ENCODE peak calls at places on chromosome 14, in four cellular contexts. Z is CD4-positive, CD25-positive, alpha-beta regulatory T cell; N is mesenchymal stem cell; D is HepG2. K is an unnamed sample.

GRCh38 chr14:77707355-77707723 is 484 bp downstream of the ALKBH1 start:
- DNase-seq in Z (no peak), N (peak; percentile 71), D (peak; percentile 14), K (peak; percentile 61)

GRCh38 chr14:31582286-31582691 is 21.1 kb downstream of the NUBPL start:
- DNase-seq in Z (no peak), N (peak; percentile 14), D (no peak), K (no peak)

GRCh38 chr14:89491701-89492381 is 74.8 kb upstream of the FOXN3 start:
- DNase-seq in Z (no peak), N (no peak), D (peak; percentile 57), K (no peak)

GRCh38 chr14:84247693-84248092 is 1282.3 kb upstream of the FLRT2 start:
- DNase-seq in Z (no peak), N (no peak), D (no peak), K (no peak)

GRCh38 chr14:89521988-89522387 is 105.0 kb upstream of the FOXN3 start:
- DNase-seq in Z (no peak), N (no peak), D (no peak), K (no peak)

GRCh38 chr14:76948213-76948947 is 80.1 kb downstream of the IRF2BPL start:
- DNase-seq in Z (no peak), N (no peak), D (peak; percentile 46), K (peak; percentile 59)

GRCh38 chr14:76701981-76702380 is 59.3 kb upstream of the VASH1 start:
- DNase-seq in Z (no peak), N (no peak), D (no peak), K (no peak)

GRCh38 chr14:41299924-41300323 is 306.8 kb upstream of the LRFN5 start:
- DNase-seq in Z (no peak), N (no peak), D (peak; percentile 16), K (no peak)

GRCh38 chr14:59268011-59268410 is 79.5 kb downstream of the DAAM1 start:
- DNase-seq in Z (no peak), N (no peak), D (no peak), K (no peak)

GRCh38 chr14:56325251-56325839 is 207.1 kb downstream of the PELI2 start:
- DNase-seq in Z (no peak), N (no peak), D (no peak), K (no peak)

GRCh38 chr14:50846171-50846880 is 15.4 kb upstream of the NIN start:
- DNase-seq in Z (no peak), N (peak; percentile 75), D (no peak), K (no peak)

GRCh38 chr14:87332001-87332400 is 661.0 kb downstream of the GALC start:
- DNase-seq in Z (no peak), N (peak; percentile 6), D (no peak), K (no peak)

GRCh38 chr14:25111061-25111601 is 61.2 kb upstream of the STXBP6 start:
- DNase-seq in Z (no peak), N (peak; percentile 94), D (peak; percentile 56), K (peak; percentile 36)

GRCh38 chr14:29274890-29275651 is 508.5 kb downstream of the FOXG1 start:
- DNase-seq in Z (no peak), N (no peak), D (no peak), K (no peak)

GRCh38 chr14:94367896-94368590 is 20.4 kb downstream of the SERPINA1 start:
- DNase-seq in Z (no peak), N (no peak), D (no peak), K (no peak)

GRCh38 chr14:79491161-79491560 is 720.1 kb downstream of the DIO2 start:
- DNase-seq in Z (no peak), N (no peak), D (no peak), K (no peak)

GRCh38 chr14:79516009-79516408 is 695.3 kb downstream of the DIO2 start:
- DNase-seq in Z (no peak), N (no peak), D (no peak), K (no peak)

GRCh38 chr14:89029961-89030694 is 205.7 kb downstream of the TTC8 start:
- DNase-seq in Z (no peak), N (no peak), D (no peak), K (no peak)

GRCh38 chr14:85634205-85634604 is 104.3 kb downstream of the FLRT2 start:
- DNase-seq in Z (no peak), N (no peak), D (no peak), K (no peak)

GRCh38 chr14:90368946-90369721 is 27.7 kb upstream of the CALM1 start:
- DNase-seq in Z (peak; percentile 49), N (peak; percentile 26), D (peak; percentile 73), K (peak; percentile 96)

GRCh38 chr14:29217813-29218450 is 451.3 kb downstream of the FOXG1 start:
- DNase-seq in Z (no peak), N (no peak), D (peak; percentile 12), K (no peak)

GRCh38 chr14:77320238-77320935 is at the start of gene POMT2:
- DNase-seq in Z (peak; percentile 92), N (peak; percentile 92), D (peak; percentile 88), K (peak; percentile 91)

GRCh38 chr14:75646762-75647161 is 13.9 kb downstream of the ERG28 start:
- DNase-seq in Z (no peak), N (no peak), D (peak; percentile 40), K (no peak)

GRCh38 chr14:77183896-77184295 is 2.3 kb downstream of the TMEM63C start:
- DNase-seq in Z (no peak), N (no peak), D (no peak), K (no peak)

GRCh38 chr14:59427653-59428578 is 37.3 kb downstream of the GPR135 start:
- DNase-seq in Z (no peak), N (peak; percentile 83), D (no peak), K (no peak)

GRCh38 chr14:84482256-84483071 is 1047.5 kb upstream of the FLRT2 start:
- DNase-seq in Z (no peak), N (peak; percentile 33), D (no peak), K (no peak)

GRCh38 chr14:35247777-35248475 is 44.3 kb upstream of the PSMA6 start:
- DNase-seq in Z (no peak), N (peak; percentile 54), D (no peak), K (no peak)

GRCh38 chr14:76640923-76641395 is 120.3 kb upstream of the VASH1 start:
- DNase-seq in Z (no peak), N (no peak), D (no peak), K (no peak)

GRCh38 chr14:68012861-68013260 is 193.3 kb downstream of the RAD51B start:
- DNase-seq in Z (no peak), N (no peak), D (no peak), K (no peak)

GRCh38 chr14:88668448-88669116 is 105.7 kb downstream of the ZC3H14 start:
- DNase-seq in Z (no peak), N (no peak), D (no peak), K (no peak)

GRCh38 chr14:69535230-69535848 is 39.3 kb downstream of the CCDC177 start:
- DNase-seq in Z (no peak), N (peak; percentile 60), D (peak; percentile 37), K (peak; percentile 51)

GRCh38 chr14:33914676-33915516 is 36.0 kb downstream of the EGLN3 start:
- DNase-seq in Z (no peak), N (peak; percentile 85), D (no peak), K (no peak)

GRCh38 chr14:64550539-64551333 is 975 bp downstream of the PPP1R36 start:
- DNase-seq in Z (no peak), N (no peak), D (no peak), K (peak; percentile 59)
- H3K4me3 ChIP-seq in Z (no peak overlapping the region), N (peak overlapping the region; percentile 62), D (no peak overlapping the region), K (peak overlapping the region; percentile 66)

GRCh38 chr14:54394596-54394995 is 2.2 kb upstream of the CDKN3 start:
- DNase-seq in Z (no peak), N (no peak), D (no peak), K (no peak)
- H3K36me3 ChIP-seq in Z (no peaks in the 10 kb centered on the region), N (no peaks in the 10 kb centered on the region), D (no peaks in the 10 kb centered on the region), K (no peaks in the 10 kb centered on the region)

GRCh38 chr14:101634453-101635237 is 73.3 kb downstream of the DIO3 start:
- DNase-seq in Z (no peak), N (no peak), D (no peak), K (no peak)
- H3K27ac ChIP-seq in Z (no peak overlapping the region), N (no peak overlapping the region), D (no peak overlapping the region), K (no peak overlapping the region)

DNA sequence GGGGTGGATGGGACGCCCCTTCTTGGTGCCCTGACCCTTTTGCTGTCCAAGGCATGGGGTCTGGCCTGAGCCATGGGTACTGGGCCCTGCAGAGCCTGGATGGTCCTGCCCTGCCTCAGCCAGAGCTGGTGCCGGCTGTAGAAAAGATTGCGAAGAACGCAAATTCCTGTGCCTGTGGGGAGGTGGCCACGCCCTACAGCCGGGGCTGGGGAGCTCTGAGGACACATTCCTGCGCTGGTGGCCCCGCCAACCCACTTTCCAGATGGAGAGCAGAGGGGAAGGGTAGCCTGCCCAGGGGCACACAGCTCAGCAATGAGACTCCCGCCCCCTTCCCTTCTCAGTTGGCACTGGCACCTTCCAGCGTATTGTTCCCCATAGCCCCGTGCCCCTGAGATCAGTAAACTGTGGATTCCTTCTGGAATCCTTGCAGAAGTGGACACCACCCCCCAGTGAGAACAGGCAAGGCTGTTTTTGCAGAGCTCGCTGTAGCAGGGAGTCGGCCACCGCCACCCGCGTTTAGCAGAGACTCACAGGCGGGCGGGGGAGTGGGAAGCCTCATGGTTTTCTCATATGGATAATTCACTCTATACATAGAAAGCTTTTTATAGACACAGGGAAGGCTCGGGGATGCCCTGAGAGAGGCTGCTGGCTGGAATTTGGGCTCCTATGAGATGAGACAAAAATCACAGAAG is 8.6 kb downstream of the INF2 start:
- DNase-seq in Z (no peak), N (no peak), D (no peak), K (no peak)
- H3K4me3 ChIP-seq in Z (no peak overlapping the region), N (no peak overlapping the region), D (no peak overlapping the region), K (no peak overlapping the region)

DNA sequence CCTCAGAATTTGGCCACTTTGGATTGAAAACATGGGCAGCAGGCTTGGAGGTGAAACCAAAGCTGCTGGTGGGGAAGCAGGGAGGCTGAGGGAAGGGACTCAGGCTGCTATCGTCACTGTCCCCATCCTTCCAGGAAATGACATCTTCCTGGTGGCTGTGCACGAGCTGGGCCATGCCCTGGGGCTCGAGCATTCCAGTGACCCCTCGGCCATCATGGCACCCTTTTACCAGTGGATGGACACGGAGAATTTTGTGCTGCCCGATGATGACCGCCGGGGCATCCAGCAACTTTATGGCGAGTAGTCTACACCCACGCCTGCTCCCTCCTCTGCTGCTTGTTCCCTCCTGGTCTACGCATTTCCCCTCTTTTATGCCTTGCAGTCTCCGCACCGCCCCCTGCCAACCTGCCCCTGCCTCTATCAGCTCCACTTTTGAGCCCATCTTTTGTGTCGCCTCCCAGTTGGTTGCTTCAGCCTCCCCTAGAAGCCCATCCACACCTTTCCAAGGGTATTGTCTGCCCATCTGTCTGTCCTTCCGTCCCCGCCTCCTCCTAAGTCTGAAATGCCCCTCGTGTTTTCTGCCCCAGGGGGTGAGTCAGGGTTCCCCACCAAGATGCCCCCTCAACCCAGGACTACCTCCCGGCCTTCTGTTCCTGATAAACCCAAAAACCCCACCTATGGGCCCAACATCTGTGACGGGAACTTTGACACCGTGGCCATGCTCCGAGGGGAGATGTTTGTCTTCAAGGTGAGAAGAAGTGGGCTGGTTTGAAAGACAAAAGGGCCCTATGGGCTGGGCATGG is 6.9 kb downstream of the MMP14 start:
- DNase-seq in Z (no peak), N (no peak), D (no peak), K (no peak)
- H3K36me3 ChIP-seq in Z (no peaks in the 10 kb centered on the region), N (peaks cover 84% of the 10 kb centered on the region), D (no peaks in the 10 kb centered on the region), K (peaks cover 8% of the 10 kb centered on the region)

DNA sequence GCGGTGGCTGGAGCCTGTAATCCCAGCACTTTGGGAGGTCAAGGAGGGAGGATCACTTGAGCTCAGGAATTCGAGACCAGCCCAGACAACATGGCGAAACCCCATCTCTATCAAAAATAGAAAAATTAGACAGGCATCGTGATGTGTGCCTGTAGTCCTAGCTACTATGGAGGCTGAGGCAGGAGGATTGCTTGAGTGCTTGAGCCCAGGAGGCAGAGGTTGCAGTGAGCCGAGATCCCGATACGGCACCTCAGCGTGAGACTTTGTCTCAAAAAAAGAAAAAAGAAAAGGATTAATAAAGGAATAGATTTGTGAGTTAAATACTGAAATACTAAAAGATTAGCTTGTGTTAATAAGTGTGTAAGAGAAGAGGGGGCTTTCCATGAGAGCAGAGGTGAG is 29.4 kb downstream of the RPGRIP1 start:
- DNase-seq in Z (no peak), N (no peak), D (no peak), K (no peak)
- H3K27ac ChIP-seq in Z (peak overlapping the region; percentile 56), N (no peak overlapping the region), D (peak overlapping the region; percentile 88), K (peak overlapping the region; percentile 73)

GRCh38 chr14:36514278-36515104 is 5.5 kb downstream of the NKX2-1 start:
- DNase-seq in Z (no peak), N (no peak), D (peak; percentile 31), K (no peak)
- H3K4me3 ChIP-seq in Z (no peak overlapping the region), N (no peak overlapping the region), D (no peak overlapping the region), K (no peak overlapping the region)